ENCODE peak calls at places on chromosomes 4 and X, in seven cellular contexts. One of them, this sample, is unnamed.

GRCh38 chrX:104539081-104539480 is 26.9 kb upstream of the IL1RAPL2 start:
- DNase-seq in tibial artery: no peak
- DNase-seq in WTC11: no peak
- DNase-seq in CD4-positive, alpha-beta T cell: no peak
- DNase-seq in MCF 10A: no peak
- DNase-seq in ovary: no peak
- DNase-seq in H1: no peak
- DNase-seq in this sample: no peak

GRCh38 chr4:108333353-108333920 is 164.7 kb upstream of the LEF1 start:
- DNase-seq in WTC11: peak; percentile 13
- DNase-seq in H1: no peak
- DNase-seq in tibial artery: no peak
- DNase-seq in ovary: no peak
- DNase-seq in CD4-positive, alpha-beta T cell: no peak
- DNase-seq in MCF 10A: no peak
- DNase-seq in this sample: no peak

GRCh38 chr4:82398263-82398662 is 24.5 kb upstream of the HNRNPD start:
- DNase-seq in WTC11: no peak
- DNase-seq in ovary: no peak
- DNase-seq in MCF 10A: no peak
- DNase-seq in CD4-positive, alpha-beta T cell: no peak
- DNase-seq in H1: no peak
- DNase-seq in tibial artery: no peak
- DNase-seq in this sample: no peak

GRCh38 chr4:145735777-145736176 is 55.8 kb downstream of the C4orf51 start:
- DNase-seq in ovary: no peak
- DNase-seq in MCF 10A: no peak
- DNase-seq in CD4-positive, alpha-beta T cell: no peak
- DNase-seq in WTC11: no peak
- DNase-seq in H1: no peak
- DNase-seq in tibial artery: no peak
- DNase-seq in this sample: no peak

GRCh38 chr4:141463678-141464077 is 172.7 kb upstream of the IL15 start:
- DNase-seq in ovary: no peak
- DNase-seq in WTC11: no peak
- DNase-seq in tibial artery: no peak
- DNase-seq in CD4-positive, alpha-beta T cell: no peak
- DNase-seq in H1: no peak
- DNase-seq in MCF 10A: peak; percentile 1
- DNase-seq in this sample: no peak

GRCh38 chrX:131279617-131280016 is 9.5 kb downstream of the IGSF1 start:
- DNase-seq in MCF 10A: no peak
- DNase-seq in CD4-positive, alpha-beta T cell: no peak
- DNase-seq in tibial artery: no peak
- DNase-seq in ovary: no peak
- DNase-seq in H1: no peak
- DNase-seq in WTC11: no peak
- DNase-seq in this sample: no peak

GRCh38 chrX:131322646-131323045 is 33.5 kb upstream of the IGSF1 start:
- DNase-seq in tibial artery: no peak
- DNase-seq in ovary: no peak
- DNase-seq in H1: no peak
- DNase-seq in WTC11: no peak
- DNase-seq in MCF 10A: no peak
- DNase-seq in CD4-positive, alpha-beta T cell: no peak
- DNase-seq in this sample: no peak

GRCh38 chr4:89836897-89837384 is at the start of gene SNCA:
- DNase-seq in CD4-positive, alpha-beta T cell: peak; percentile 4
- DNase-seq in H1: peak; percentile 60
- DNase-seq in ovary: peak; percentile 83
- DNase-seq in tibial artery: peak; percentile 44
- DNase-seq in MCF 10A: peak; percentile 84
- DNase-seq in WTC11: peak; percentile 87
- DNase-seq in this sample: peak; percentile 54

GRCh38 chr4:141080668-141081067 is 52.6 kb downstream of the RNF150 start:
- DNase-seq in tibial artery: no peak
- DNase-seq in ovary: no peak
- DNase-seq in MCF 10A: no peak
- DNase-seq in CD4-positive, alpha-beta T cell: no peak
- DNase-seq in WTC11: no peak
- DNase-seq in H1: no peak
- DNase-seq in this sample: no peak

GRCh38 chr4:164169591-164169990 is 584.3 kb upstream of the SMIM31 start:
- DNase-seq in MCF 10A: peak; percentile 20
- DNase-seq in tibial artery: no peak
- DNase-seq in CD4-positive, alpha-beta T cell: no peak
- DNase-seq in WTC11: no peak
- DNase-seq in ovary: no peak
- DNase-seq in H1: no peak
- DNase-seq in this sample: no peak

GRCh38 chrX:78800694-78801093 is 53.2 kb downstream of the LPAR4 start:
- DNase-seq in tibial artery: no peak
- DNase-seq in ovary: no peak
- DNase-seq in CD4-positive, alpha-beta T cell: no peak
- DNase-seq in MCF 10A: no peak
- DNase-seq in H1: no peak
- DNase-seq in WTC11: no peak
- DNase-seq in this sample: no peak

GRCh38 chr4:5793514-5793913 is 82.5 kb downstream of the EVC start:
- DNase-seq in H1: no peak
- DNase-seq in MCF 10A: no peak
- DNase-seq in tibial artery: no peak
- DNase-seq in ovary: no peak
- DNase-seq in CD4-positive, alpha-beta T cell: no peak
- DNase-seq in WTC11: no peak
- DNase-seq in this sample: no peak

GRCh38 chrX:103417933-103418332 is 41.6 kb downstream of the BEX3 start:
- DNase-seq in WTC11: no peak
- DNase-seq in MCF 10A: no peak
- DNase-seq in ovary: no peak
- DNase-seq in CD4-positive, alpha-beta T cell: no peak
- DNase-seq in H1: no peak
- DNase-seq in tibial artery: no peak
- DNase-seq in this sample: no peak
- TF ChIP-seq CTCF in WTC11: no peak
- TF ChIP-seq CTCF in MCF 10A: no peak
- TF ChIP-seq CTCF in ovary: no peak
- TF ChIP-seq CTCF in CD4-positive, alpha-beta T cell: no peak
- TF ChIP-seq CTCF in H1: no peak
- TF ChIP-seq CTCF in tibial artery: no peak
- TF ChIP-seq CTCF in this sample: no peak

DNA sequence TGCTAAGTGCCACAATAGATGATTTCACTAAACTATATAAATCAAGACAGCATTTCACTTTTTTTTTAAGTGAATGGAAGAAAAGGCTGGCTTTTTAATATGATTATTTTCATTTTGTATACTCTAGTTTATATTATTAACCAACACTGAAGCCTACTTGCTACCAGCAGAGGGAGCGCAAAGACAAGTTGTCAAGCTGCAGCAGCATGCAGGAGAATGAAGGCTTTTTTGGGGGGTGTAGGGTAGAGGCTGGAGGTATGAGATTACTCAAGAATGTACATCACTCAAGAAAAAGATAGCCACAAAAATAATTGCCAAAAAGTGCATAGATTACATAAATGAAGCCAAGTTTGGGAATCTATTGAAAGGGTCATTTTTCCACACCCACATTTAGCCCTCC is 519.5 kb downstream of the FGF13 start:
- DNase-seq in CD4-positive, alpha-beta T cell: no peak
- DNase-seq in WTC11: peak; percentile 40
- DNase-seq in H1: no peak
- DNase-seq in MCF 10A: peak; percentile 43
- DNase-seq in tibial artery: no peak
- DNase-seq in ovary: no peak
- DNase-seq in this sample: no peak
- TF ChIP-seq CTCF in CD4-positive, alpha-beta T cell: no peak
- TF ChIP-seq CTCF in WTC11: peak; percentile 49
- TF ChIP-seq CTCF in H1: peak; percentile 68
- TF ChIP-seq CTCF in MCF 10A: peak; percentile 48
- TF ChIP-seq CTCF in tibial artery: peak; percentile 38
- TF ChIP-seq CTCF in ovary: no peak
- TF ChIP-seq CTCF in this sample: peak; percentile 48

DNA sequence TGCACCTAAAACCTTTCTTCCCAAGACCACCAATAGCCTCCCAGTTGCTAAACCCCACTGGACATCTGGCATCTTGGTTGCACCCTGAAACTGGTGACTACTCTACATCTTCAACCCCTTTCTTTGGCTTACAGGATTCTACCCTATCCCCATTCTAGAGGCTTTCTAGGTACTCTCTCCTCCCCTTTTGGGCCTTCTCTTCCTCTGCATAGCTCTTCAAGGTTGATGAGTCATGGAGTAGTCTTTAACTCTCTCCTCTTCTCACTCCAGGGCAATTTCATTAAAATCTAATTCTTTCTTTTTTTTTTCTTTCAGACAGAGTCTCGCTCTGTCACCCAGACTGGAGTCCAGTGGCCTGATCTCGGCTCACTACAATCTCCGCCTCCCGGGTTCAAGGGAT is 16.8 kb downstream of the APOO start:
- DNase-seq in tibial artery: no peak
- DNase-seq in WTC11: no peak
- DNase-seq in H1: no peak
- DNase-seq in MCF 10A: peak; percentile 24
- DNase-seq in ovary: no peak
- DNase-seq in CD4-positive, alpha-beta T cell: no peak
- DNase-seq in this sample: no peak
- TF ChIP-seq CTCF in tibial artery: no peak
- TF ChIP-seq CTCF in WTC11: no peak
- TF ChIP-seq CTCF in H1: no peak
- TF ChIP-seq CTCF in MCF 10A: no peak
- TF ChIP-seq CTCF in ovary: no peak
- TF ChIP-seq CTCF in CD4-positive, alpha-beta T cell: no peak
- TF ChIP-seq CTCF in this sample: no peak

DNA sequence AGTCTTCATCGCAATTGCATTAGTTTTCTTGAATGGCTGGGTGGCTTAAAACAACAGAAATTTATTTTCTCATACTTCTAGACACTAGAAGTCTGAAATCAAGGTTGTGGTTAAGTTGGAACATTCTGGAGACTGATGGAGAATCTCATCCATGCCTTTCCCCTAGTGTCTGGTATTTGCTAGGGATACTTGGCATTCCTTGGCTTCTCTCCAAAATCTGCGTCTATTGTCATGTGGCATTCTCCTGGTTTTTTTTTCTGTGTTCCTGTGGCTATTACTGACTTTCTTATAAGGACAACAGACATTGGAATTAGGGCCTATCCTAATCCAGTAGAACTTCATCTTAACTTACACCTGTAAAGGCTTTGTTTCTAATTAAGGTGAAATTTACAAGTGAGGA is 272.8 kb upstream of the EPHA5 start:
- DNase-seq in ovary: no peak
- DNase-seq in tibial artery: no peak
- DNase-seq in MCF 10A: peak; percentile 63
- DNase-seq in H1: peak; percentile 44
- DNase-seq in WTC11: no peak
- DNase-seq in CD4-positive, alpha-beta T cell: no peak
- DNase-seq in this sample: no peak
- TF ChIP-seq CTCF in ovary: no peak
- TF ChIP-seq CTCF in tibial artery: no peak
- TF ChIP-seq CTCF in MCF 10A: peak; percentile 8
- TF ChIP-seq CTCF in H1: no peak
- TF ChIP-seq CTCF in WTC11: no peak
- TF ChIP-seq CTCF in CD4-positive, alpha-beta T cell: no peak
- TF ChIP-seq CTCF in this sample: no peak

GRCh38 chrX:153653556-153653955 is 6.6 kb downstream of the DUSP9 start:
- DNase-seq in CD4-positive, alpha-beta T cell: no peak
- DNase-seq in ovary: no peak
- DNase-seq in MCF 10A: no peak
- DNase-seq in WTC11: no peak
- DNase-seq in tibial artery: no peak
- DNase-seq in H1: no peak
- DNase-seq in this sample: no peak

GRCh38 chrX:153649915-153650782 is 3.1 kb downstream of the DUSP9 start:
- DNase-seq in H1: no peak
- DNase-seq in CD4-positive, alpha-beta T cell: no peak
- DNase-seq in WTC11: no peak
- DNase-seq in tibial artery: no peak
- DNase-seq in MCF 10A: no peak
- DNase-seq in ovary: peak; percentile 6
- DNase-seq in this sample: peak; percentile 17

GRCh38 chrX:153650959-153651358 is 4.0 kb downstream of the DUSP9 start:
- DNase-seq in H1: no peak
- DNase-seq in ovary: no peak
- DNase-seq in tibial artery: no peak
- DNase-seq in MCF 10A: no peak
- DNase-seq in WTC11: no peak
- DNase-seq in CD4-positive, alpha-beta T cell: no peak
- DNase-seq in this sample: no peak

GRCh38 chrX:153649178-153649914 is 2.3 kb downstream of the DUSP9 start:
- DNase-seq in H1: no peak
- DNase-seq in WTC11: peak; percentile 73
- DNase-seq in tibial artery: no peak
- DNase-seq in CD4-positive, alpha-beta T cell: peak; percentile 36
- DNase-seq in ovary: peak; percentile 7
- DNase-seq in MCF 10A: peak; percentile 43
- DNase-seq in this sample: peak; percentile 19

GRCh38 chrX:153651540-153652079 is 4.6 kb downstream of the DUSP9 start:
- DNase-seq in CD4-positive, alpha-beta T cell: no peak
- DNase-seq in WTC11: no peak
- DNase-seq in H1: no peak
- DNase-seq in tibial artery: no peak
- DNase-seq in MCF 10A: peak; percentile 14
- DNase-seq in ovary: no peak
- DNase-seq in this sample: peak; percentile 28
- TF ChIP-seq CTCF in CD4-positive, alpha-beta T cell: no peak
- TF ChIP-seq CTCF in WTC11: no peak
- TF ChIP-seq CTCF in H1: peak; percentile 16
- TF ChIP-seq CTCF in tibial artery: no peak
- TF ChIP-seq CTCF in MCF 10A: peak; percentile 12
- TF ChIP-seq CTCF in ovary: no peak
- TF ChIP-seq CTCF in this sample: peak; percentile 20

GRCh38 chr4:106195435-106195950 is 120.5 kb downstream of the TBCK start:
- DNase-seq in tibial artery: no peak
- DNase-seq in WTC11: no peak
- DNase-seq in CD4-positive, alpha-beta T cell: no peak
- DNase-seq in ovary: no peak
- DNase-seq in H1: no peak
- DNase-seq in MCF 10A: no peak
- DNase-seq in this sample: no peak

GRCh38 chr4:106201373-106201772 is 114.6 kb downstream of the TBCK start:
- DNase-seq in WTC11: no peak
- DNase-seq in H1: no peak
- DNase-seq in CD4-positive, alpha-beta T cell: no peak
- DNase-seq in MCF 10A: peak; percentile 27
- DNase-seq in ovary: no peak
- DNase-seq in tibial artery: no peak
- DNase-seq in this sample: no peak
- TF ChIP-seq CTCF in WTC11: no peak
- TF ChIP-seq CTCF in H1: peak; percentile 21
- TF ChIP-seq CTCF in CD4-positive, alpha-beta T cell: peak; percentile 47
- TF ChIP-seq CTCF in MCF 10A: peak; percentile 52
- TF ChIP-seq CTCF in ovary: no peak
- TF ChIP-seq CTCF in tibial artery: peak; percentile 20
- TF ChIP-seq CTCF in this sample: no peak

This sample was measured in mesothelial cell of epicardium.